ENCODE peak calls at places on chromosomes 4 and X, in four cellular contexts. X is K562, Q is HepG2, K is H1. O is an unnamed sample.
A peak's percentile ranks its signal among the peaks of the same experiment; 100 is the strongest.

GRCh38 chrX:136909119-136909705 is 28.7 kb upstream of the RBMX start:
- DNase-seq in Q (peak; percentile 26), K (peak; percentile 33), X (peak; percentile 90), O (peak; percentile 24)

GRCh38 chrX:68929332-68930150 is 100.7 kb downstream of the EFNB1 start:
- DNase-seq in Q (no peak), K (no peak), X (no peak), O (peak; percentile 18)

GRCh38 chr4:149706942-149707341 is 108.7 kb downstream of the IQCM start:
- DNase-seq in Q (no peak), X (no peak), K (no peak), O (no peak)

GRCh38 chr4:1199556-1200331 is 27.4 kb upstream of the SPON2 start:
- DNase-seq in K (no peak), Q (no peak), X (no peak), O (no peak)

GRCh38 chrX:45774961-45775360 is 574.3 kb upstream of the DIPK2B start:
- DNase-seq in X (no peak), Q (no peak), K (no peak), O (no peak)

GRCh38 chrX:112247714-112248113 is 165.1 kb upstream of the TRPC5 start:
- DNase-seq in Q (no peak), K (no peak), X (no peak), O (no peak)

GRCh38 chrX:48451708-48452107 is 18.4 kb downstream of the SLC38A5 start:
- DNase-seq in Q (no peak), K (no peak), X (peak; percentile 35), O (no peak)

GRCh38 chr4:119070301-119070700 is 65.3 kb upstream of the MYOZ2 start:
- DNase-seq in K (no peak), Q (no peak), X (no peak), O (no peak)

GRCh38 chr4:5999830-6000365 is 18.3 kb downstream of the C4orf50 start:
- DNase-seq in K (no peak), Q (no peak), X (no peak), O (no peak)

GRCh38 chrX:134990475-134991473 is at the start of gene SMIM10:
- DNase-seq in Q (no peak), X (peak; percentile 91), K (no peak), O (no peak)

GRCh38 chr4:2064276-2064991 is 5.3 kb downstream of the NAT8L start:
- DNase-seq in X (peak; percentile 62), K (no peak), Q (no peak), O (no peak)

GRCh38 chr4:112253382-112254000 is 21.9 kb downstream of the AP1AR start:
- DNase-seq in K (no peak), Q (no peak), X (no peak), O (no peak)

GRCh38 chrX:133921764-133922389 is 63.5 kb downstream of the GPC3 start:
- DNase-seq in Q (peak; percentile 19), K (peak; percentile 38), X (peak; percentile 35), O (peak; percentile 50)

GRCh38 chrX:81120270-81120935 is 81.3 kb downstream of the HMGN5 start:
- DNase-seq in K (no peak), X (peak; percentile 15), Q (no peak), O (no peak)

GRCh38 chr4:85747871-85748491 is 273.0 kb downstream of the ARHGAP24 start:
- DNase-seq in X (peak; percentile 74), Q (peak; percentile 53), K (no peak), O (peak; percentile 73)

GRCh38 chr4:53921856-53922255 is 142.5 kb downstream of the CHIC2 start:
- DNase-seq in X (no peak), Q (no peak), K (no peak), O (no peak)

GRCh38 chrX:1393871-1394615 is 2.1 kb upstream of the SLC25A6 start:
- DNase-seq in K (no peak), Q (no peak), X (peak; percentile 18), O (no peak)

GRCh38 chr4:186348433-186348832 is 82.4 kb downstream of the F11 start:
- DNase-seq in Q (no peak), X (no peak), K (no peak), O (no peak)

GRCh38 chr4:8592366-8593267 is at the start of gene CPZ:
- DNase-seq in K (no peak), X (peak; percentile 34), Q (peak; percentile 16), O (no peak)

GRCh38 chr4:162117051-162117450 is 46.7 kb downstream of the FSTL5 start:
- DNase-seq in K (no peak), X (no peak), Q (no peak), O (no peak)

GRCh38 chrX:151151668-151152267 is 24.6 kb upstream of the GPR50 start:
- DNase-seq in K (no peak), X (peak; percentile 57), Q (peak; percentile 14), O (peak; percentile 13)

GRCh38 chrX:80812176-80812575 is 2.5 kb upstream of the BRWD3 start:
- DNase-seq in Q (peak; percentile 18), X (peak; percentile 12), K (no peak), O (no peak)

DNA sequence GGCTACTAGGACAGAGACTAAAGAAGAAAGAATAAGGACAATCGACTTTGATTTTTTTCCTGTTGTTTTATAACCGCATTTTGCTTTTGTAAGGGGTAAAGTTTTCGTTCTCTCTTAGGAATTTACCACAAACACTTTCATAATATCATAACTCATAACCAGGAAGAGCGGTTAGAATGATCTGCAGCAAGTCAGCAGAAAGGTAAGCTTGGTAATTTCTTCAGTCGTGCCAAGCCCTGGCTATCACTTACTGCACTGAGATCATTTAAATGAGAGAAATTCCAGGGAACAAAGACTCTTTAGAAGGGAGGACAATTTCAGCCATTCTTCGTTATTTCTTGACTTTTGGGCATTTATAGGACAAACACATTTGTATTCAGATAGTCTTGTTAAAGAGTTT is 258.1 kb downstream of the UNC5C start:
- DNase-seq in K (no peak), X (no peak), Q (no peak), O (no peak)
- H2AFZ ChIP-seq in K (no peak overlapping the region), X (peak overlapping the region; percentile 70), Q (no peak overlapping the region), O (no peak overlapping the region)

DNA sequence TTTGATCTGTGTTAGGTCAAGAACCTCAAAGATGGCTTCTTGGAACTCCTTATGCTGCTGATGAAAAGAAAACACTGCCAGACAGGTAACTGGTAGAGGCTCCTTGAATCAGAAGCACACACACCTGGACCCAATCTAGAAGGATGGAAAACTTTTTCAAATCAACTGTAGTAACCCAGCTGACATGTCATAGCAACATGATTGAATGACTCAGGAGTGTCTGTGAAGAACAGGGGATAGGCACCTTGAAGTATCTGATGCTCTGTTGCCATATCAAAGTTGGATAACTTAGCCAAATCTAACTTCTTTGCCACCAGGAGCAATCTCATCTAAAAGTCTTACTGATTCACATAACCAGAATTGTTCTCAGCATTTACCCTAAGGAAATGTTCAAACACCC is 98.8 kb downstream of the ELOVL6 start:
- DNase-seq in X (no peak), Q (no peak), K (no peak), O (no peak)
- TF ChIP-seq FOSL1 in X (no peak), Q (no peak), K (no peak), O (no peak)

GRCh38 chr4:38949416-38950051 is 81.9 kb downstream of the FAM114A1 start:
- DNase-seq in X (no peak), K (no peak), Q (no peak), O (no peak)
- H2AFZ ChIP-seq in X (no peak overlapping the region), K (peak overlapping the region; percentile 0), Q (no peak overlapping the region), O (no peak overlapping the region)

GRCh38 chr4:128782875-128783614 is 26.5 kb upstream of the JADE1 start:
- DNase-seq in X (peak; percentile 12), K (no peak), Q (no peak), O (no peak)

GRCh38 chr4:128782076-128782715 is 27.3 kb upstream of the JADE1 start:
- DNase-seq in X (peak; percentile 50), K (no peak), Q (peak; percentile 28), O (peak; percentile 18)

GRCh38 chr4:128787509-128788311 is 21.8 kb upstream of the JADE1 start:
- DNase-seq in Q (no peak), X (peak; percentile 86), K (no peak), O (no peak)
- TF ChIP-seq FOSL1 in Q (no peak), X (no peak), K (no peak), O (no peak)

GRCh38 chrX:143095311-143095710 is 69.6 kb downstream of the SPANXN4 start:
- DNase-seq in X (no peak), K (no peak), Q (no peak), O (no peak)
- H2AFZ ChIP-seq in X (no peak overlapping the region), K (no peak overlapping the region), Q (no peak overlapping the region), O (no peak overlapping the region)

DNA sequence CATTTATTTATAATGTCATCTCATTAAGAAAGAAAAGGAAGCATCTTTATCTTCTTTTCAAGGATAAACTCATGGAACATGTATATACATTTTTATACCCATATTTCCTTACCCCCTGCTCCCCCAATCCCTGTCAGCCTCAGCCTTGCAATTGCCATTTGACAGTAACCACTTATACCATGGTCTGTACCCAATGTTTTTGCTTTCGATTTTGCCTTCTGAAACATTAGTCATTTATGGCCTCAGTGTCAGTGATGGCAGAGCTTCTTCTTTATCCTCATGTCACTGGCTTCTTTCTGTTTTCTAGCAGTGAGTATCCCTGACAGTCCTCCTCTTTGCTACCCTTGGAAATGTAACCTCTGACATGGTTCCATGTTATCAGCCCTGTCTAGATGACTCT is 228.4 kb downstream of the SPRY1 start:
- DNase-seq in X (no peak), Q (no peak), K (no peak), O (no peak)
- TF ChIP-seq FOSL1 in X (no peak), Q (no peak), K (no peak), O (no peak)

GRCh38 chrX:72305286-72306084 is at the start of gene CITED1:
- DNase-seq in Q (no peak), K (no peak), X (no peak), O (no peak)
- H2AFZ ChIP-seq in Q (no peak within 1 kb of the TSS), K (peak within 1 kb of the TSS; percentile 70), X (peak within 1 kb of the TSS; percentile 89), O (no peak within 1 kb of the TSS)

GRCh38 chrX:94662665-94663064 is 988.7 kb downstream of the FAM133A start:
- DNase-seq in K (no peak), X (no peak), Q (no peak), O (no peak)
- TF ChIP-seq FOSL1 in K (no peak), X (no peak), Q (no peak), O (no peak)

GRCh38 chr4:38396091-38396490 is 267.9 kb upstream of the KLF3 start:
- DNase-seq in X (no peak), Q (no peak), K (no peak), O (no peak)
- H2AFZ ChIP-seq in X (no peak overlapping the region), Q (no peak overlapping the region), K (no peak overlapping the region), O (no peak overlapping the region)

O was measured in HCT116.